ENCODE peak calls at places on chromosomes 1 and 21, in six cellular contexts. One of them, this sample, is unnamed.

GRCh38 chr1:232553050-232553754 is 76.7 kb downstream of the SIPA1L2 start:
- DNase-seq in endothelial cell of umbilical vein: peak; percentile 89
- DNase-seq in globus pallidus: no peak
- DNase-seq in SHP77: no peak
- DNase-seq in iris pigment epithelial cell: peak; percentile 40
- DNase-seq in HT1080: no peak
- DNase-seq in this sample: no peak

GRCh38 chr1:71054281-71054731 is 6.7 kb upstream of the PTGER3 start:
- DNase-seq in endothelial cell of umbilical vein: no peak
- DNase-seq in globus pallidus: no peak
- DNase-seq in SHP77: no peak
- DNase-seq in iris pigment epithelial cell: no peak
- DNase-seq in HT1080: no peak
- DNase-seq in this sample: no peak

GRCh38 chr1:226631229-226632000 is 82.9 kb downstream of the STUM start:
- DNase-seq in endothelial cell of umbilical vein: no peak
- DNase-seq in globus pallidus: no peak
- DNase-seq in SHP77: no peak
- DNase-seq in iris pigment epithelial cell: no peak
- DNase-seq in HT1080: no peak
- DNase-seq in this sample: no peak

GRCh38 chr1:151641229-151641628 is 29.4 kb downstream of the SNX27 start:
- DNase-seq in endothelial cell of umbilical vein: no peak
- DNase-seq in globus pallidus: no peak
- DNase-seq in SHP77: no peak
- DNase-seq in iris pigment epithelial cell: no peak
- DNase-seq in HT1080: no peak
- DNase-seq in this sample: no peak

GRCh38 chr1:207845109-207845508 is 65.8 kb downstream of the CD34 start:
- DNase-seq in endothelial cell of umbilical vein: no peak
- DNase-seq in globus pallidus: no peak
- DNase-seq in SHP77: no peak
- DNase-seq in iris pigment epithelial cell: no peak
- DNase-seq in HT1080: no peak
- DNase-seq in this sample: no peak

GRCh38 chr1:78095618-78096416 is 50.1 kb downstream of the GIPC2 start:
- DNase-seq in endothelial cell of umbilical vein: peak; percentile 86
- DNase-seq in globus pallidus: peak; percentile 22
- DNase-seq in SHP77: no peak
- DNase-seq in iris pigment epithelial cell: peak; percentile 92
- DNase-seq in HT1080: peak; percentile 77
- DNase-seq in this sample: peak; percentile 73

GRCh38 chr1:31785020-31785946 is 21.1 kb upstream of the ADGRB2 start:
- DNase-seq in endothelial cell of umbilical vein: no peak
- DNase-seq in globus pallidus: no peak
- DNase-seq in SHP77: no peak
- DNase-seq in iris pigment epithelial cell: no peak
- DNase-seq in HT1080: no peak
- DNase-seq in this sample: no peak

GRCh38 chr1:197464039-197464438 is 196.0 kb downstream of the CRB1 start:
- DNase-seq in endothelial cell of umbilical vein: no peak
- DNase-seq in globus pallidus: peak; percentile 20
- DNase-seq in SHP77: no peak
- DNase-seq in iris pigment epithelial cell: peak; percentile 83
- DNase-seq in HT1080: peak; percentile 9
- DNase-seq in this sample: peak; percentile 73

GRCh38 chr1:179175011-179175934 is 54.2 kb downstream of the ABL2 start:
- DNase-seq in endothelial cell of umbilical vein: no peak
- DNase-seq in globus pallidus: peak; percentile 85
- DNase-seq in SHP77: no peak
- DNase-seq in iris pigment epithelial cell: peak; percentile 77
- DNase-seq in HT1080: peak; percentile 73
- DNase-seq in this sample: peak; percentile 75

GRCh38 chr21:17746920-17747319 is 72.2 kb downstream of the C21orf91 start:
- DNase-seq in endothelial cell of umbilical vein: no peak
- DNase-seq in globus pallidus: no peak
- DNase-seq in SHP77: no peak
- DNase-seq in iris pigment epithelial cell: no peak
- DNase-seq in HT1080: no peak
- DNase-seq in this sample: no peak

GRCh38 chr1:168498159-168498609 is 45.6 kb downstream of the XCL2 start:
- DNase-seq in endothelial cell of umbilical vein: no peak
- DNase-seq in globus pallidus: peak; percentile 3
- DNase-seq in SHP77: peak; percentile 6
- DNase-seq in iris pigment epithelial cell: peak; percentile 51
- DNase-seq in HT1080: no peak
- DNase-seq in this sample: no peak

This sample was measured in GM04503.